ENCODE peak calls at places on chromosomes 4 and X, in seven cellular contexts. O is upper lobe of right lung, E is HEK293T, A is fibroblast of pulmonary artery, U is COR-L47, F is H1, Y is tibial nerve. V is an unnamed sample.

GRCh38 chr4:73816814-73817213 is 19.7 kb upstream of the CXCL6 start:
- DNase-seq in U (no peak), O (no peak), E (no peak), A (peak; percentile 81), F (no peak), Y (peak; percentile 23), V (no peak)

GRCh38 chr4:87128006-87128705 is 92.3 kb downstream of the KLHL8 start:
- DNase-seq in F (no peak), U (no peak), O (no peak), A (no peak), Y (no peak), E (no peak), V (no peak)

GRCh38 chr4:84024405-84024804 is 474.7 kb downstream of the NKX6-1 start:
- DNase-seq in Y (no peak), U (no peak), E (no peak), A (no peak), F (no peak), O (no peak), V (no peak)

GRCh38 chrX:148871422-148872152 is 371.2 kb downstream of the AFF2 start:
- DNase-seq in F (no peak), E (no peak), O (no peak), A (peak; percentile 73), Y (no peak), U (no peak), V (no peak)

GRCh38 chrX:154471870-154472684 is 7.0 kb downstream of the LAGE3 start:
- DNase-seq in E (no peak), F (no peak), O (no peak), Y (no peak), A (no peak), U (no peak), V (no peak)

GRCh38 chr4:7364979-7365378 is 69.8 kb downstream of the PSAPL1 start:
- DNase-seq in A (no peak), E (no peak), O (peak; percentile 83), F (no peak), U (peak; percentile 49), Y (no peak), V (no peak)

GRCh38 chrX:5979338-5979737 is 249.3 kb downstream of the NLGN4X start:
- DNase-seq in O (no peak), Y (no peak), A (no peak), F (no peak), U (no peak), E (no peak), V (no peak)

GRCh38 chr4:130738233-130738632 is 1642.3 kb downstream of the C4orf33 start:
- DNase-seq in E (no peak), U (no peak), A (no peak), F (no peak), Y (no peak), O (no peak), V (no peak)